ENCODE peak calls at places on chromosomes 3 and 15, in eight cellular contexts. L, R, K, G, Y, Z, O and T are unnamed samples. For H3K36me3, the result is how much of the 10 kb centered on the place peaks cover.

GRCh38 chr3:4812509-4812908 is 166.7 kb upstream of the BHLHE40 start:
- DNase-seq in Y (no peak), L (no peak), O (no peak), G (no peak), Z (no peak), R (no peak), K (no peak), T (no peak)

GRCh38 chr15:77983708-77984445 is 93.6 kb downstream of the TBC1D2B start:
- DNase-seq in Y (peak), L (no peak), K (peak), R (no peak), Z (no peak), O (no peak), G (no peak), T (peak)

GRCh38 chr3:72482589-72483249 is 365.5 kb downstream of the SHQ1 start:
- DNase-seq in G (no peak), Y (peak), Z (peak), R (peak), L (peak), O (peak), K (peak), T (no peak)

GRCh38 chr15:60351066-60351465 is 46.7 kb downstream of the ANXA2 start:
- DNase-seq in O (no peak), L (no peak), Y (no peak), K (no peak), R (no peak), G (no peak), Z (no peak), T (peak)

GRCh38 chr15:59371458-59372351 is 966 bp downstream of the MYO1E start:
- DNase-seq in Y (no peak), Z (no peak), R (peak), K (peak), O (no peak), G (no peak), L (peak), T (no peak)

GRCh38 chr3:187922704-187923393 is 177.6 kb upstream of the BCL6 start:
- DNase-seq in Z (no peak), G (no peak), R (no peak), Y (no peak), L (no peak), O (no peak), K (no peak), T (no peak)

GRCh38 chr3:190375250-190375649 is 12.7 kb upstream of the CLDN16 start:
- DNase-seq in Z (no peak), K (no peak), R (no peak), L (no peak), O (no peak), Y (no peak), G (no peak), T (no peak)

GRCh38 chr15:70094690-70095311 is 2.9 kb downstream of the TLE3 start:
- DNase-seq in Z (no peak), G (no peak), L (no peak), O (no peak), K (peak), Y (no peak), R (no peak), T (no peak)

GRCh38 chr3:126704494-126705214 is 614 bp downstream of the CHCHD6 start:
- DNase-seq in L (no peak), Y (no peak), R (no peak), Z (peak), O (no peak), G (no peak), K (no peak), T (no peak)

GRCh38 chr3:128663151-128663550 is 12.5 kb upstream of the RPN1 start:
- DNase-seq in Z (no peak), O (no peak), G (no peak), R (no peak), L (no peak), K (no peak), Y (no peak), T (no peak)

GRCh38 chr3:177565981-177566380 is 368.7 kb upstream of the TBL1XR1 start:
- DNase-seq in Y (no peak), R (no peak), L (no peak), Z (no peak), G (no peak), O (no peak), K (no peak), T (no peak)

GRCh38 chr3:121748638-121749275 is 784 bp downstream of the GOLGB1 start:
- DNase-seq in G (no peak), R (no peak), K (peak), Y (no peak), Z (no peak), O (no peak), L (no peak), T (no peak)

GRCh38 chr15:75188499-75188898 is 13.2 kb upstream of the C15orf39 start:
- DNase-seq in Z (no peak), R (no peak), L (no peak), Y (no peak), O (no peak), K (no peak), G (no peak), T (no peak)

GRCh38 chr15:68373028-68373427 is 58.9 kb downstream of the ITGA11 start:
- DNase-seq in G (no peak), O (no peak), Y (peak), R (no peak), Z (no peak), K (no peak), L (no peak), T (no peak)
- TF ChIP-seq CTCF in G (no peak), O (no peak), Y (no peak), R (no peak), Z (no peak), K (no peak), L (no peak), T (no peak)

GRCh38 chr15:65164139-65164538 is 21.0 kb downstream of the CLPX start:
- DNase-seq in L (no peak), G (no peak), R (no peak), O (no peak), Z (no peak), K (no peak), Y (no peak), T (no peak)
- H3K36me3 ChIP-seq in L (half or more), G (under half), R (under half), O (under half), Z (under half), K (under half), Y (half or more), T (under half)

GRCh38 chr15:31870336-31871158 is 159.8 kb upstream of the CHRNA7 start:
- DNase-seq in R (peak), Z (peak), G (no peak), O (no peak), K (peak), L (peak), Y (peak), T (peak)
- TF ChIP-seq CTCF in R (no peak), Z (no peak), G (no peak), O (no peak), K (no peak), L (no peak), Y (no peak), T (no peak)

GRCh38 chr3:25461946-25462345 is 33.9 kb downstream of the RARB start:
- DNase-seq in L (no peak), R (no peak), O (no peak), K (no peak), Z (no peak), Y (no peak), G (no peak), T (no peak)

GRCh38 chr3:25460751-25461150 is 32.7 kb downstream of the RARB start:
- DNase-seq in G (no peak), O (peak), Z (no peak), Y (no peak), K (no peak), L (no peak), R (no peak), T (no peak)

GRCh38 chr3:25465266-25465860 is 37.3 kb downstream of the RARB start:
- DNase-seq in L (no peak), K (no peak), Z (peak), O (no peak), Y (no peak), R (no peak), G (no peak), T (no peak)

GRCh38 chr3:25462495-25462894 is 34.4 kb downstream of the RARB start:
- DNase-seq in Y (no peak), R (no peak), Z (no peak), G (no peak), O (no peak), L (no peak), K (no peak), T (no peak)

GRCh38 chr3:25463850-25464418 is 35.9 kb downstream of the RARB start:
- DNase-seq in Z (peak), K (no peak), R (no peak), Y (no peak), L (no peak), O (no peak), G (no peak), T (no peak)
- H3K36me3 ChIP-seq in Z (under half), K (under half), R (under half), Y (under half), L (under half), O (under half), G (under half), T (under half)

DNA sequence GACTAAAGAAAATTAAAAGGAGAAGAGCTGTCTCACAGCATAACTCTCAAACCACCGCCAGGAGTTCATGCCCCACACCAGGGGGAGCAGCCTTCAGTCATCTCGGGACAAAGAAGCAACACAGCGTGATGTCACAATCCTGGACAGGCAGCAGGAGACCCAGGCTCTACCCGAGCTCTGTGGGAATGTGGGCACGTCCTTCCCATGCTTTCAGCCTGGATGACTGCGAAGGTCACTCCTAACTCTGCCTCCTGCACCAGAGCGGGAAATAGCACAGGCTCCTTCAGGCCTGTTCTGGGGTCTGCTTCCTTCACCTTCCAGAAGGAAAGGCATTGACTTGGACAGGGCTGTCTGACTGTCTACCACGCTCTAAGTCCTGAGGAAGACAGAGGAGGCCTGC is 31.3 kb downstream of the NOX5 start:
- DNase-seq in L (no peak), Z (no peak), R (no peak), O (no peak), G (no peak), K (no peak), Y (no peak), T (peak)
- TF ChIP-seq CTCF in L (no peak), Z (no peak), R (no peak), O (no peak), G (no peak), K (no peak), Y (no peak), T (peak)

DNA sequence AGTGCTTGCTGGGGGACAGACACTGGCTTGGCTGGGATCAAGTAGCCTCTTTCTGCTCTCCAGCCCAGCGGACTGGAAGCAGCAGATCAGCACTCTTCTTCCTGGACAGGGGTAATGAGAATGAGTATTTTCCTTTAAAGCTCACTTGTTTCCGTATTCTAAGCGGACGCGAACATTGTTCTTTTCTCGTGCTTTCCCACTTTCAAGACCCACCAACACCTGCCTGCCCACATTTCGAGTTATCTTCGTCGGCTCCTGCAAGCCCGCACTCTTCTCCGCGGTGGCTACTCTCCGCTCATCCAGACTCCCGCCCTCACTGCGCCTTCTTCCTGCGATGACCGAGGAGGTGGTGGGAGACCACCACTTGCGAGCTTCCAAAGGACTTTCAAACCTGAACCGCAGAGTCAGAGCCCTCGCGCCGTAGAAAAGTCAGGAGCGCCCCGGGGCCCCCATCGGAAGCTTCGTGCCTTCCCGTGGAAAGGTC is 1.6 kb upstream of the PPM1L start:
- DNase-seq in Z (no peak), K (peak), Y (peak), R (peak), L (peak), O (no peak), G (no peak), T (peak)
- H3K36me3 ChIP-seq in Z (under half), K (under half), Y (under half), R (under half), L (under half), O (under half), G (under half), T (under half)

GRCh38 chr3:1723726-1724125 is 374.9 kb upstream of the CNTN4 start:
- DNase-seq in R (no peak), Z (no peak), O (no peak), L (no peak), Y (no peak), G (no peak), K (no peak), T (no peak)

GRCh38 chr3:1726741-1727140 is 371.9 kb upstream of the CNTN4 start:
- DNase-seq in K (no peak), O (no peak), L (no peak), G (no peak), Z (no peak), R (no peak), Y (no peak), T (no peak)

GRCh38 chr3:1727242-1727641 is 371.4 kb upstream of the CNTN4 start:
- DNase-seq in L (no peak), K (no peak), R (no peak), Y (no peak), O (no peak), Z (no peak), G (no peak), T (no peak)

GRCh38 chr3:1728510-1728909 is 370.2 kb upstream of the CNTN4 start:
- DNase-seq in L (no peak), Y (no peak), R (no peak), K (no peak), G (no peak), O (no peak), Z (no peak), T (no peak)
- TF ChIP-seq CTCF in L (no peak), Y (no peak), R (no peak), K (no peak), G (no peak), O (no peak), Z (no peak), T (no peak)

GRCh38 chr3:15223684-15224575 is 17.9 kb downstream of the CAPN7 start:
- DNase-seq in Z (no peak), L (no peak), O (no peak), R (no peak), K (no peak), G (no peak), Y (no peak), T (no peak)
- H3K36me3 ChIP-seq in Z (under half), L (half or more), O (under half), R (half or more), K (under half), G (under half), Y (half or more), T (half or more)